ENCODE peak calls at places on chromosomes 13 and 19, in four cellular contexts. A is thoracic aorta, U is Peyer's patch, Y is mammary epithelial cell. K is an unnamed sample.

GRCh38 chr13:50384724-50385123 is 369.5 kb downstream of the KCNRG start:
- DNase-seq in A (no peak), Y (no peak), U (no peak), K (no peak)

GRCh38 chr19:47157455-47158321 is 27.1 kb downstream of the SAE1 start:
- DNase-seq in A (peak), U (peak), Y (no peak), K (peak)

GRCh38 chr19:34041922-34042521 is 130.3 kb upstream of the LSM14A start:
- DNase-seq in U (peak), Y (peak), A (peak), K (peak)

GRCh38 chr19:48321372-48321621 is 4.1 kb upstream of the EMP3 start:
- DNase-seq in U (peak), A (peak), Y (peak), K (peak)

GRCh38 chr19:57249329-57249728 is 8.9 kb downstream of the ZNF805 start:
- DNase-seq in Y (no peak), U (no peak), A (no peak), K (no peak)

GRCh38 chr19:2215281-2215751 is 20.8 kb downstream of the PLEKHJ1 start:
- DNase-seq in A (no peak), Y (no peak), U (no peak), K (no peak)

GRCh38 chr19:17779281-17779930 is 15.5 kb upstream of the B3GNT3 start:
- DNase-seq in U (no peak), A (no peak), Y (no peak), K (peak)

GRCh38 chr13:69935043-69935442 is 172.6 kb upstream of the ATXN8OS start:
- DNase-seq in A (no peak), U (no peak), Y (peak), K (no peak)

GRCh38 chr13:66994097-66994496 is 236.0 kb downstream of the PCDH9 start:
- DNase-seq in U (peak), A (peak), Y (peak), K (peak)

GRCh38 chr19:1567116-1567847 is 843 bp downstream of the MEX3D start:
- DNase-seq in A (no peak), Y (no peak), U (no peak), K (no peak)

GRCh38 chr13:70098669-70099068 is 9.0 kb upstream of the ATXN8OS start:
- DNase-seq in U (no peak), Y (no peak), A (no peak), K (no peak)

DNA sequence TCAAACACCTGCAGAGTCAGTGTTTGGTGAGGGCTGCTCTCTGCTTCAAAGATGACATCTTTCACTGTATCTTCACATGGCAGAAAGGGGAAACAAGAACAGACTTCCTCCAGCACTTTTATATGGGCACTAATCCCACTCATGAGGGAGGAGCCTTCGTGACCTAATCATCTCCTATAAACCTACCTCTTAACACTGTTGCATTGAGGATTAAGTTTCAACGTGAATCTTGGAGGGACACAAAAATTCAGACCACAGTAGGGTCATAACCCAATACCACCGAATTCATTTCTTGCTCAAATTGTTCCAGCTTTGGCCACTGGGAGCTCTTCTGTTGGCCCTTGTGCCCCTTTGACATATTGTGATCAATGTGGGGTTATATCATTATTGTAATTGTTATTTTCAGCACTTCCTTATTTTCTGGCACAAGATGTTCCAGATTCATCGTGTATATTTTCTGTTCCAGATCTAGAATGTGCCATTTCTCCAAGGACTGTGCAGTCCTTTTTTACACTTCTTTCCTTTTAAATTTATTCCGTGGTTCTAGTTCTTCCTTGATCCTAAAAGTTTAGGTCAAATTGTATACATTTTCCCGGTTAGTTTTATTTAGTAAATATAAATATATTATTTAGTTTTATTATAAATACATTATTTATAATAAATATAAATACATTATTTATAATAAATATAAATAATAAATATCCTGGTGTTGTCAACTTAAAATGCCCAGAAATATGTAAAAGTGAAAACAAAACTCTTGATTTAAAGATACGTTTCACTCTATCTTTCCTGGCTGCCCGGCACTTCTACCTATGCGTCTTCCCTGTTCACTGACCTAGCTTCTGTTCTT is 35.5 kb upstream of the IGFL4 start:
- DNase-seq in A (no peak), U (no peak), Y (no peak), K (no peak)
- TF ChIP-seq CTCF in A (no peak), U (no peak), Y (no peak), K (no peak)

GRCh38 chr13:99973163-99973785 is 1.7 kb upstream of the ZIC5 start:
- DNase-seq in Y (no peak), A (no peak), U (no peak), K (no peak)

GRCh38 chr13:99970761-99971575 is 599 bp downstream of the ZIC5 start:
- DNase-seq in A (no peak), Y (no peak), U (no peak), K (no peak)

GRCh38 chr13:99969934-99970760 is 1.4 kb downstream of the ZIC5 start:
- DNase-seq in A (no peak), U (no peak), Y (peak), K (no peak)

GRCh38 chr13:99972190-99972731 is 694 bp upstream of the ZIC5 start:
- DNase-seq in A (no peak), Y (no peak), U (no peak), K (no peak)

GRCh38 chr13:99971576-99972189 is at the start of gene ZIC5:
- DNase-seq in U (no peak), Y (no peak), A (no peak), K (no peak)
- H3K4me3 ChIP-seq in U (no peak), Y (no peak), A (peak), K (no peak)

GRCh38 chr13:35107535-35107934 is 165.5 kb downstream of the NBEA start:
- DNase-seq in U (no peak), A (no peak), Y (no peak), K (no peak)
- TF ChIP-seq CTCF in U (no peak), A (no peak), Y (no peak), K (no peak)

DNA sequence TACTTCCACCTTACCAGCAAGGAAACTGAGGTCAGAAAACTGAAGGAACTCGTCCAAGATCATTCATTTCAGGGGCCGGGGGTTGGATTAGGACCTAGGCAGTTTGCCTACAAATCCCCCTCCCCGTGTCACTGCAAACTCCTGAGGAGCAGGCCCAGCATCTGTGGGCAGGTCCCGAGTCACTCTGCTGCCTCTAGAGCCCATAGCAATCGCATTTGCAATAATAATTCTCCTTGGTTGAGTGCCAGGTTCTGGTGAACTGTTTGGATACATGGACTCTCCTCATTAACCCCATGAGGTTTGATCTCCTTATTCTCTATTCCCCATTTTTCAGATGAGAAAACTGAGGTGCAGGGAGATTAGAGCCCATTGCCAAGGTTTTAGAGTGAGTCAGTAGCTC is 903 bp downstream of the PIN1 start:
- DNase-seq in A (no peak), U (no peak), Y (no peak), K (no peak)
- H3K4me3 ChIP-seq in A (peak), U (peak), Y (peak), K (peak)

GRCh38 chr19:3969435-3970312 is 1.2 kb downstream of the DAPK3 start:
- DNase-seq in U (no peak), Y (peak), A (no peak), K (no peak)
- TF ChIP-seq CTCF in U (no peak), Y (peak), A (peak), K (no peak)

DNA sequence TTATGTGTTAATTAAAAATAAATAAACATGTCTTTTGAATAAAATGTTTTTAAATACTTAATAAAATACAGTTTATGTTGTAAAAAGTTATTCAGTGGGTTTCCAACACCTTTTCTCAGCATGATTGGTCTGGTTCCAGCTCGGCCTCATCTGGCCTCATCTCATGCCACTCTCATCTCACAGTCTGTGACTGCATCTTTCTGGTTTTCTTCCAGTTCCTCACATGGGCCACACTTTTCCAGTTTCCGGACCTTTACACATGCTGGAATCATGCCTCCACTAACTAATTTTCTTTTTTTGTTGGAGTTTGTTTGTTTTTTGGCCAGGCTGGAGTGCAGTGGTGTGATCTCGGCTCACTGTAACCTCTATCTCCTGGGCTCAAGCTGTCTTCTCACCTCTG is 82.5 kb downstream of the RUBCNL start:
- DNase-seq in A (no peak), U (no peak), Y (no peak), K (no peak)
- H3K4me3 ChIP-seq in A (no peak), U (no peak), Y (no peak), K (no peak)

GRCh38 chr13:37059136-37059847 is at the start of gene SUPT20H:
- DNase-seq in Y (peak), U (peak), A (peak), K (peak)
- TF ChIP-seq CTCF in Y (no peak), U (no peak), A (no peak), K (no peak)

GRCh38 chr19:16327501-16327900 is 2.9 kb downstream of the KLF2 start:
- DNase-seq in U (peak), Y (no peak), A (no peak), K (no peak)
- H3K4me3 ChIP-seq in U (peak), Y (no peak), A (peak), K (no peak)

DNA sequence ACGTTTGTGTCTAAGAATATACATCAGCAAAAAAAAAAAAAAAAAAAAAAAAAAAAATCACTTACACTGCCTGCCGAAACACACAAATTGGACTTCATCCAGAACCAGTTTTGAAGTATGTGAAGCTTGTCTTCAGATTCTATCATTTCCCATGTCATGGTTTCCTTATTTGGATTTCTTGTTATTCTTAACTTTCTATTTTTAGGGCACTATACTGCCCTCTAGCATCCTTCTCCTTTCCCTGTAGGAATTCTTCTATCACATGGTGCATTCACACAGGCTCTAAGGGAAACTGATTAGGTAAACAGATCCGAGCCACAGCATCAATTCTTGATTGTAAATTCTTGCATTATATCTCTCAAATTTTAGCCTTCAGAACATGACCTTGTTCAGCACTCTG is 1507.5 kb downstream of the OLFM4 start:
- DNase-seq in U (no peak), Y (no peak), A (no peak), K (no peak)
- TF ChIP-seq CTCF in U (no peak), Y (peak), A (no peak), K (no peak)

K was measured in adrenal gland.